ENCODE peak calls at places on chromosome 1, in six cellular contexts. I is amniotic stem cell, C is fibroblast of gingiva, T is ACHN, E is ureter, Q is NAMALWA. U is an unnamed sample.

GRCh38 chr1:62466982-62467532 is 30.2 kb downstream of the USP1 start:
- DNase-seq in T (no peak), E (no peak), I (no peak), Q (no peak), C (no peak), U (no peak)

GRCh38 chr1:162230096-162230495 is 146.6 kb downstream of the SPATA46 start:
- DNase-seq in I (no peak), C (no peak), T (peak; percentile 35), Q (no peak), E (no peak), U (peak; percentile 66)

GRCh38 chr1:230328342-230329015 is 97.7 kb downstream of the PGBD5 start:
- DNase-seq in T (no peak), E (no peak), C (no peak), I (no peak), Q (no peak), U (no peak)

GRCh38 chr1:30895942-30896660 is 12.5 kb downstream of the SDC3 start:
- DNase-seq in T (no peak), E (no peak), C (no peak), I (no peak), Q (no peak), U (no peak)

GRCh38 chr1:42941640-42942330 is 16.9 kb downstream of the SLC2A1 start:
- DNase-seq in T (peak; percentile 77), Q (no peak), E (peak; percentile 78), I (peak; percentile 88), C (peak; percentile 97), U (no peak)

GRCh38 chr1:227016990-227017389 is 76.9 kb downstream of the COQ8A start:
- DNase-seq in Q (no peak), I (no peak), T (no peak), C (no peak), E (no peak), U (no peak)

GRCh38 chr1:1236176-1236763 is 4.2 kb downstream of the B3GALT6 start:
- DNase-seq in I (no peak), Q (no peak), E (no peak), T (no peak), C (no peak), U (no peak)

GRCh38 chr1:165900576-165901380 is 73.4 kb downstream of the UCK2 start:
- DNase-seq in E (peak; percentile 57), T (no peak), I (no peak), Q (no peak), C (no peak), U (no peak)

U was measured in left lobe of liver.